ENCODE peak calls at places on chromosomes 2 and 18, in seven cellular contexts. J is epithelial cell of esophagus; Y is MM.1S; M is activated CD4-positive, alpha-beta T cell treated with anti-CD3 and anti-CD28 coated beads, Interleukin-2, amount 50 U/mL, for 4 hours; P is HFF-Myc; T is AG08395; G is stimulated activated CD4-positive, alpha-beta T cell treated with anti-CD3 and anti-CD28 coated beads, Interleukin-12 subunit alpha, Interleukin-12 subunit beta, amount 100 ng/mL, for 4 hours. S is an unnamed sample.

GRCh38 chr2:176380341-176380740 is 111.1 kb downstream of the MTX2 start:
- DNase-seq in J (no peak), Y (no peak), M (no peak), P (no peak), T (no peak), G (no peak), S (no peak)

GRCh38 chr2:69724540-69725159 is 17.3 kb upstream of the ANXA4 start:
- DNase-seq in J (peak), Y (peak), M (peak), P (peak), T (peak), G (peak), S (peak)

GRCh38 chr2:43276517-43276931 is 50.1 kb upstream of the ZFP36L2 start:
- DNase-seq in J (no peak), Y (no peak), M (no peak), P (no peak), T (no peak), G (no peak), S (no peak)

GRCh38 chr2:9613291-9613690 is 17.5 kb downstream of the YWHAQ start:
- DNase-seq in J (peak), Y (no peak), M (no peak), P (no peak), T (peak), G (no peak), S (no peak)

GRCh38 chr18:48801728-48802542 is 148.8 kb downstream of the SMAD7 start:
- DNase-seq in J (no peak), Y (no peak), M (no peak), P (no peak), T (no peak), G (no peak), S (no peak)

GRCh38 chr2:104856086-104856972 is 2.4 kb downstream of the POU3F3 start:
- DNase-seq in J (peak), Y (no peak), M (no peak), P (no peak), T (no peak), G (no peak), S (no peak)

GRCh38 chr2:35428548-35428947 is 927.0 kb upstream of the CRIM1 start:
- DNase-seq in J (peak), Y (peak), M (no peak), P (no peak), T (no peak), G (peak), S (peak)

GRCh38 chr18:59374112-59374511 is 15.0 kb upstream of the LMAN1 start:
- DNase-seq in J (no peak), Y (no peak), M (no peak), P (no peak), T (no peak), G (no peak), S (no peak)

GRCh38 chr18:44546954-44547353 is 133.7 kb upstream of the SETBP1 start:
- DNase-seq in J (no peak), Y (no peak), M (no peak), P (no peak), T (no peak), G (no peak), S (no peak)

GRCh38 chr2:73931531-73932500 is 5.1 kb downstream of the DGUOK start:
- DNase-seq in J (peak), Y (no peak), M (peak), P (no peak), T (peak), G (peak), S (no peak)

GRCh38 chr2:68878753-68879152 is 7.6 kb upstream of the BMP10 start:
- DNase-seq in J (no peak), Y (no peak), M (no peak), P (no peak), T (no peak), G (no peak), S (no peak)

GRCh38 chr2:104867351-104868080 is 13.6 kb downstream of the POU3F3 start:
- DNase-seq in J (no peak), Y (no peak), M (no peak), P (no peak), T (no peak), G (no peak), S (no peak)

GRCh38 chr2:200862532-200863000 is 1.9 kb downstream of the CLK1 start:
- DNase-seq in J (peak), Y (peak), M (peak), P (no peak), T (peak), G (peak), S (no peak)

GRCh38 chr2:190849774-190850173 is 30.8 kb upstream of the GLS start:
- DNase-seq in J (peak), Y (no peak), M (no peak), P (peak), T (peak), G (no peak), S (no peak)

GRCh38 chr2:437772-438393 is 150.0 kb upstream of the ALKAL2 start:
- DNase-seq in J (no peak), Y (peak), M (peak), P (no peak), T (no peak), G (no peak), S (peak)

GRCh38 chr18:8460748-8461147 is 148.5 kb upstream of the RAB12 start:
- DNase-seq in J (peak), Y (no peak), M (no peak), P (no peak), T (no peak), G (no peak), S (no peak)

GRCh38 chr2:216691210-216691741 is 4.1 kb downstream of the IGFBP5 start:
- DNase-seq in J (peak), Y (peak), M (no peak), P (no peak), T (peak), G (no peak), S (no peak)

GRCh38 chr2:113164930-113165585 is 8.7 kb upstream of the PSD4 start:
- DNase-seq in J (no peak), Y (no peak), M (no peak), P (no peak), T (no peak), G (no peak), S (no peak)

GRCh38 chr2:236776695-236777251 is 207.1 kb downstream of the ACKR3 start:
- DNase-seq in J (peak), Y (no peak), M (no peak), P (no peak), T (peak), G (no peak), S (no peak)

GRCh38 chr2:63050186-63050915 is at the start of gene OTX1:
- DNase-seq in J (peak), Y (peak), M (no peak), P (no peak), T (peak), G (peak), S (peak)

GRCh38 chr18:72376256-72376655 is 167.9 kb downstream of the CBLN2 start:
- DNase-seq in J (peak), Y (no peak), M (no peak), P (no peak), T (no peak), G (no peak), S (no peak)

GRCh38 chr2:31107588-31108300 is 30.5 kb downstream of the GALNT14 start:
- DNase-seq in J (peak), Y (no peak), M (no peak), P (no peak), T (peak), G (no peak), S (no peak)

S was measured in GM12891.